ENCODE peak calls at places on chromosome 10, in seven cellular contexts. R is esophagus squamous epithelium; D is sigmoid colon; H is stomach; G is CD4-positive, alpha-beta memory T cell; N is CD8-positive, alpha-beta memory T cell; K is lung. T is an unnamed sample.

GRCh38 chr10:46035923-46036849 is 5.8 kb upstream of the NCOA4 start:
- DNase-seq in R (no peak), D (no peak), H (no peak), G (no peak), N (no peak), K (no peak), T (no peak)

GRCh38 chr10:103548581-103549348 is 55.3 kb downstream of the NEURL1 start:
- DNase-seq in R (no peak), D (no peak), H (peak; percentile 44), G (no peak), N (no peak), K (no peak), T (no peak)

GRCh38 chr10:104735036-104735435 is 93.9 kb downstream of the SORCS3 start:
- DNase-seq in R (no peak), D (no peak), H (no peak), G (no peak), N (no peak), K (no peak), T (no peak)

GRCh38 chr10:12504176-12504575 is 154.8 kb downstream of the CAMK1D start:
- DNase-seq in R (no peak), D (no peak), H (peak; percentile 15), G (no peak), N (no peak), K (no peak), T (peak; percentile 42)

GRCh38 chr10:104329754-104330153 is 8.5 kb downstream of the ITPRIP start:
- DNase-seq in R (no peak), D (peak; percentile 64), H (no peak), G (no peak), N (no peak), K (no peak), T (peak; percentile 1)

GRCh38 chr10:3148994-3149393 is 23.6 kb downstream of the PITRM1 start:
- DNase-seq in R (no peak), D (no peak), H (no peak), G (no peak), N (no peak), K (no peak), T (peak; percentile 28)

GRCh38 chr10:15472431-15473400 is 101.6 kb upstream of the FAM171A1 start:
- DNase-seq in R (no peak), D (no peak), H (no peak), G (no peak), N (no peak), K (no peak), T (no peak)

GRCh38 chr10:97714401-97715258 is 1.1 kb downstream of the MARVELD1 start:
- DNase-seq in R (no peak), D (peak; percentile 94), H (peak; percentile 38), G (no peak), N (no peak), K (peak; percentile 54), T (peak; percentile 94)

GRCh38 chr10:114289096-114289436 is 50.0 kb downstream of the VWA2 start:
- DNase-seq in R (no peak), D (peak; percentile 58), H (no peak), G (no peak), N (no peak), K (no peak), T (peak; percentile 73)
- H3K9me3 ChIP-seq in R (no peaks in the 10 kb centered on the region), D (no peaks in the 10 kb centered on the region), H (no peaks in the 10 kb centered on the region), G (no peaks in the 10 kb centered on the region), N (no peaks in the 10 kb centered on the region), K (no peaks in the 10 kb centered on the region), T (no peaks in the 10 kb centered on the region)

DNA sequence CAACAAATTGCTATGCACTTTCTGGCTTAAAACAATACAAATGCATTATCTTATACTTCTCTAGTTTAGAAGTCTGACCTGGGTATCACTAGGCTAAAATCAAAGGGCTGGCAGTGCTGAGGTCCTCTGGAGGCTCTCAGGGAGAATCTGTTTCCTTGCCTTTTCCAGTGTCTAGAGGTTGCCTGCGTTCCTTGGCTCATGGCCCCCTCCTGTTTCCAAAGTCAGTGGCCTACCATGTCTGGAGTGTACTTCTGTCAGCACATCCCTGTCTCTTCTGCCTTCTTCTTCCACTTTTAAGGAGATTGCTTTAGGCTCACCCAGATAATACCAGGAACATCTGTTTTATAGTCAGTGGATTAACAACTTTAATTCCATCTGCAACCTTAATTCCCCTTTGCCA is 52.4 kb downstream of the CCNY start:
- DNase-seq in R (no peak), D (no peak), H (no peak), G (no peak), N (no peak), K (no peak), T (no peak)
- H3K9me3 ChIP-seq in R (peaks cover 14% of the 10 kb centered on the region), D (peaks cover 2% of the 10 kb centered on the region), H (peaks cover 13% of the 10 kb centered on the region), G (peaks cover 4% of the 10 kb centered on the region), N (peaks cover 7% of the 10 kb centered on the region), K (peaks cover 4% of the 10 kb centered on the region), T (no peaks in the 10 kb centered on the region)

DNA sequence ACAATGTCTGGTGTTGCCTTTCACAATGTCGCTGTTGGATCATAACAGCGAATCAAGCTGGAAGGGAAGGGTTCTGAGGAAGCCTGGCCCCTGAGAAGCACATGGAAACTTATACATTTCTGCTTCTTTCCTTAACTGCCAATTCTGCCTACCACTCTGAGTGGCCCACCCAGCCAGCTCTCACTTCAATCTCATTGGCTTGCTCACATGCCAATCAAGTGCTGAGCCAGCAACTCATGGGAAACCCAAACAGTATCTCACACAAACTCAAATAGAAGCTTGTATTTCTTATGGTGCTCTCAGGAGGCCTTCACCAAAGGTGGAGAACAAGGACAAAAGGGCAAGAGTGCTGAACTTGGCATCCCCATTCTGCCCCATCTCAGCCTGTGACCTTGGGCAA is 117.4 kb upstream of the GPR26 start:
- DNase-seq in R (no peak), D (no peak), H (no peak), G (no peak), N (no peak), K (peak; percentile 4), T (no peak)
- H3K9me3 ChIP-seq in R (no peaks in the 10 kb centered on the region), D (no peaks in the 10 kb centered on the region), H (no peaks in the 10 kb centered on the region), G (no peaks in the 10 kb centered on the region), N (no peaks in the 10 kb centered on the region), K (no peaks in the 10 kb centered on the region), T (no peaks in the 10 kb centered on the region)

DNA sequence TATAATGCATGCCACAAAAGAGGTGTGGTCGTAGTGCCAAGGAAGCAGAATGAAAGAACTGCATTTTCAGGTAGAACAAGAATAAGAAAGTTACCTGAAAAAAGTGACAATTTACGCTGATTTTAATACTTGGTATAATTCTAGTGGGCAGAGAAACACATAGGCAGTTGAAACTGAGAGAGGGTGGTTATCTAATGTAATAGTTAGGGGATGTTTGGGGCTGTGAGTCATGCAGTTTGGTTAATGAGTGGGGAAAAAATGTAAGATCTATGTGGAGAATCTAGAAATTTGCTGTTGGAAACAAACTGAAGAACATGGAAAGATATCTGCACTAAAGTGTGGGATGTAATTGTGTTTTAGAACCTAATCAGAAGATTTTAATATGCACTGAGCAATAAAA is 33.7 kb downstream of the ZNF37A start:
- DNase-seq in R (no peak), D (no peak), H (no peak), G (no peak), N (no peak), K (no peak), T (no peak)
- H3K9me3 ChIP-seq in R (peaks cover 45% of the 10 kb centered on the region), D (peaks cover 30% of the 10 kb centered on the region), H (peaks cover 99% of the 10 kb centered on the region), G (peaks cover 53% of the 10 kb centered on the region), N (peaks cover 41% of the 10 kb centered on the region), K (peaks cover 16% of the 10 kb centered on the region), T (peaks cover 27% of the 10 kb centered on the region)

GRCh38 chr10:38072552-38072951 is 21.6 kb upstream of the ZNF37A start:
- DNase-seq in R (no peak), D (no peak), H (no peak), G (no peak), N (no peak), K (no peak), T (no peak)

DNA sequence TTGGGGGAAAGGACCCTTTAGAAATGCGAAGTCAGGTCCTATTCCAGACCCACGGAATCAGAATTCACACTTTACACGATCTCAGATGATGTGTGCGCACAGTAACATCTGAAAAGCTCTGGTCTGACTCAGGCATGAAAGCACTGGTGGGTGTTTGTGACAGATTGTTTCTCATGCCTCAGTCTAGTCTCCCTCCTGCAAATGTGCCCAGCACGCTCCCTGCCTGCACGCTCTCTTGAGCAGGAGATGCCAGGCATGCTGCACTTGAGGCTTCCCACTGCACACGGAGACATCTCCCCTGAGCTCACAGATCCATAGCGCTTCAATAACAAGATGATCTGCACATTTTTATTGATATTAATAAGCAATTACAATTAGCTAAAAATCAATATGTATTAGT is 23.6 kb upstream of the ZNF37A start:
- DNase-seq in R (no peak), D (no peak), H (no peak), G (no peak), N (no peak), K (no peak), T (no peak)
- H3K9me3 ChIP-seq in R (no peaks in the 10 kb centered on the region), D (peaks cover 3% of the 10 kb centered on the region), H (peaks cover 13% of the 10 kb centered on the region), G (no peaks in the 10 kb centered on the region), N (no peaks in the 10 kb centered on the region), K (no peaks in the 10 kb centered on the region), T (no peaks in the 10 kb centered on the region)

GRCh38 chr10:24481241-24481640 is 242.4 kb downstream of the ARHGAP21 start:
- DNase-seq in R (no peak), D (no peak), H (no peak), G (no peak), N (no peak), K (no peak), T (no peak)
- H3K9me3 ChIP-seq in R (no peaks in the 10 kb centered on the region), D (no peaks in the 10 kb centered on the region), H (no peaks in the 10 kb centered on the region), G (no peaks in the 10 kb centered on the region), N (no peaks in the 10 kb centered on the region), K (no peaks in the 10 kb centered on the region), T (no peaks in the 10 kb centered on the region)

GRCh38 chr10:1359599-1359955 is 303.4 kb downstream of the WDR37 start:
- DNase-seq in R (no peak), D (no peak), H (no peak), G (no peak), N (no peak), K (no peak), T (no peak)
- H3K9me3 ChIP-seq in R (no peaks in the 10 kb centered on the region), D (no peaks in the 10 kb centered on the region), H (no peaks in the 10 kb centered on the region), G (no peaks in the 10 kb centered on the region), N (no peaks in the 10 kb centered on the region), K (no peaks in the 10 kb centered on the region), T (no peaks in the 10 kb centered on the region)

DNA sequence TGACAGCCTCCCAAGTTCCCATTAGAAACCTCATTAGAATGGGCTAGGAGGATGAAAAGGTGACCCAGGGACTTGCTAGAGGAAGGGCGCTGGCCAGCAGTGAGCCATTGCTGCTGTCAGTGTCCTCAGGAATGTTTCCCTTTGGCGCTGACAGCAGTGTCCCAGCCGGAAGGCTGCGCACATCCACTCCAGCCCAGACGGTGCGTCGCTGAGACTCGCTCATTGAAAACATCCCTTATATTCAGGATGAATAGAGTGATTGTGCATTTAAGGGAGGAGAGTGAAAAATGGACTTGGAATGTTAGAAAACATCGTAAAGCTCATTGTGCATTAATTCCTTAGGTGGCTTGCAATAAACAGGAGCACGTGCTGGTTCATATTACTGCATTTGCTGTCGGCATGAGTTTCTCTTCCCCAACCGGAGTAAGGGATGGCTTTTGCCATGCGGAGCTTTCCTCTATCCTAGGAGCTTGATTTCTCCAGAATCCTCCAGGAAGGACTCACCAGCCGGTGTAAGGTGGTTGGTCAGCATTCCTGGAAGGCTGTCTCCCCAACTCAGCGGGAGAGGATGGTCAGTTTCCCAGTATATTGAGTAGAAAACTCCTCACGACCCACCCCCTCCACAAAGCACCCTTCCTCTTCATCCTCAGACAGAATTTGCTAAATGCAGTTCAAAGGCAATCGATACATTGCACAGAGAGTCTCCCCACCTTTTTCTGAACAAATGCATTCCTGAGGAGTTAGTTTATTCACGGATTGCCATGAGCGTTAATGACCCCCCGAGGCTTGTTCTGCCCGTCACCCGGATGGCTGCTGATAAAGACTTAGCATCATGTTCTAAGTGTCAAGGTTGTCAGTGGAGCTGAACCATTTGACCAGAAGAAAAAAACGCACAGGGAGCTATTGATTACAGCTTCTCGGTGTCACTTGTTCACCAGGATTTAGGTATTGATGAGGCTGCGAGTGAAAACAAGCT is 201.8 kb downstream of the EBF3 start:
- DNase-seq in R (no peak), D (no peak), H (peak; percentile 24), G (no peak), N (no peak), K (no peak), T (peak; percentile 38)
- H3K9me3 ChIP-seq in R (no peaks in the 10 kb centered on the region), D (no peaks in the 10 kb centered on the region), H (no peaks in the 10 kb centered on the region), G (no peaks in the 10 kb centered on the region), N (no peaks in the 10 kb centered on the region), K (peaks cover 2% of the 10 kb centered on the region), T (no peaks in the 10 kb centered on the region)

GRCh38 chr10:110571093-110571743 is 3.7 kb downstream of the SMC3 start:
- DNase-seq in R (no peak), D (no peak), H (no peak), G (no peak), N (no peak), K (no peak), T (no peak)
- H3K9me3 ChIP-seq in R (no peaks in the 10 kb centered on the region), D (no peaks in the 10 kb centered on the region), H (no peaks in the 10 kb centered on the region), G (no peaks in the 10 kb centered on the region), N (no peaks in the 10 kb centered on the region), K (no peaks in the 10 kb centered on the region), T (no peaks in the 10 kb centered on the region)